ENCODE peak calls at places on chromosomes 5 and 9, in seven cellular contexts. B, K, G, Y, W, O and A are unnamed samples.

GRCh38 chr5:138975098-138975847 is 100.1 kb upstream of the LRRTM2 start:
- DNase-seq in B (peak; percentile 79), K (peak; percentile 73), G (peak; percentile 32), Y (peak; percentile 50), W (peak; percentile 75), O (peak; percentile 91), A (no peak)

GRCh38 chr5:62029303-62029702 is 276.7 kb upstream of the KIF2A start:
- DNase-seq in B (no peak), K (no peak), G (no peak), Y (no peak), W (no peak), O (no peak), A (no peak)

GRCh38 chr5:23457780-23458179 is 49.6 kb upstream of the PRDM9 start:
- DNase-seq in B (no peak), K (no peak), G (no peak), Y (no peak), W (no peak), O (no peak), A (no peak)

GRCh38 chr5:173495225-173495904 is 121.1 kb downstream of the BOD1 start:
- DNase-seq in B (no peak), K (no peak), G (no peak), Y (no peak), W (peak; percentile 40), O (peak; percentile 20), A (no peak)

GRCh38 chr5:44388504-44389409 is 463 bp downstream of the FGF10 start:
- DNase-seq in B (peak; percentile 77), K (no peak), G (no peak), Y (no peak), W (peak; percentile 47), O (peak; percentile 3), A (peak; percentile 89)

GRCh38 chr5:177116631-177117373 is 16.8 kb upstream of the NSD1 start:
- DNase-seq in B (peak; percentile 96), K (peak; percentile 95), G (peak; percentile 80), Y (peak; percentile 85), W (peak; percentile 81), O (peak; percentile 90), A (no peak)

GRCh38 chr5:124738751-124739559 is 7.5 kb downstream of the ZNF608 start:
- DNase-seq in B (no peak), K (no peak), G (no peak), Y (no peak), W (no peak), O (no peak), A (no peak)

GRCh38 chr5:157744055-157745011 is 821 bp downstream of the LSM11 start:
- DNase-seq in B (no peak), K (no peak), G (peak; percentile 23), Y (peak; percentile 29), W (no peak), O (no peak), A (no peak)

GRCh38 chr5:64900618-64901017 is 131.9 kb downstream of the CWC27 start:
- DNase-seq in B (no peak), K (no peak), G (no peak), Y (no peak), W (no peak), O (no peak), A (no peak)

GRCh38 chr5:7261049-7261448 is 134.9 kb upstream of the ADCY2 start:
- DNase-seq in B (no peak), K (no peak), G (no peak), Y (no peak), W (peak; percentile 9), O (peak; percentile 1), A (no peak)

GRCh38 chr5:119063579-119064379 is 7.1 kb upstream of the DMXL1 start:
- DNase-seq in B (no peak), K (no peak), G (no peak), Y (no peak), W (peak; percentile 44), O (no peak), A (no peak)

GRCh38 chr5:1462358-1462757 is 17.1 kb upstream of the SLC6A3 start:
- DNase-seq in B (peak; percentile 34), K (no peak), G (no peak), Y (peak; percentile 17), W (no peak), O (no peak), A (no peak)

GRCh38 chr9:107109324-107109723 is 173.8 kb upstream of the RAD23B start:
- DNase-seq in B (no peak), K (no peak), G (no peak), Y (no peak), W (no peak), O (no peak), A (no peak)

DNA sequence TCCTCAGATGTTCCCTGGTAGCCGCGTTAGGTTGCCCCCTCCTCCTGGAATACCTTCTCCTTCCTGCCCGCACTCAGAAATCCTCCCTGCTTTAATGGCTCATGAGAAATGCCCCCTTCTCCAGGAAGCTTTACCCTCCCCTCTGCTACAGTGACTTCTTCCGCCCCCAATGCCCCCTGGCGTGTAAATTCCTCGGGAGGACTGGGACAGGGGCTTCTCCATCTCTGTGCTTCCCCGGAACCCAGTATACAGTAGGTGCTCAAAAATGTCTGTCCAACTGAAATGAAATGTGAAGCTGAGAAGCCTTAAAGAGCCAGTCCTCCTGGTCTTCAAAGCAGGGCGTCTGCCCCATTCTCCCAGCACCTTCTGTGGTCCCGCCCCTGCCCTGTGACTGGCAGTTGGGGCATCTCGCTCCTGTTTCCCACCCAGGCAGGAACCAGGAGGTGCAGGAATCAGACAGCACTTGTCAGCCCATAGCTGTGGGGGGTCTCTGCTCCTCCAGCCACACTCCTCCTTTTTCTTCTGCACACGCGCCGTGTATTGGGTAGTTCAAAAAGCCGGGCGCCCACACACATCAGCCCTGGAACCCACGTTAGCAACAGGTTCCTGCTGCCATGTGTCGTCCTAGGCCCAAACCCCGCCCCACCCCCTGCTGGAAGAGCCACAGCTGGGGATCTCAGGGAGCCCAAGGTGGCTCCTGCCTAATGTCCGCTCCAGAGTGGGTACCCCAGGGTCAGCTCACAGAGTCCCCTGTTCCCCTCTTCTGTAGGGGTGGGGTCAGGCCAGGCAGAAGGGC is 16.0 kb downstream of the FIBCD1 start:
- DNase-seq in B (no peak), K (no peak), G (no peak), Y (no peak), W (no peak), O (no peak), A (no peak)
- H3K4me1 ChIP-seq in B (no peaks in the 10 kb centered on the region), K (no peaks in the 10 kb centered on the region), G (no peaks in the 10 kb centered on the region), Y (no peaks in the 10 kb centered on the region), W (peaks cover under 1% of the 10 kb centered on the region), O (peaks cover under 1% of the 10 kb centered on the region), A (no peaks in the 10 kb centered on the region)

DNA sequence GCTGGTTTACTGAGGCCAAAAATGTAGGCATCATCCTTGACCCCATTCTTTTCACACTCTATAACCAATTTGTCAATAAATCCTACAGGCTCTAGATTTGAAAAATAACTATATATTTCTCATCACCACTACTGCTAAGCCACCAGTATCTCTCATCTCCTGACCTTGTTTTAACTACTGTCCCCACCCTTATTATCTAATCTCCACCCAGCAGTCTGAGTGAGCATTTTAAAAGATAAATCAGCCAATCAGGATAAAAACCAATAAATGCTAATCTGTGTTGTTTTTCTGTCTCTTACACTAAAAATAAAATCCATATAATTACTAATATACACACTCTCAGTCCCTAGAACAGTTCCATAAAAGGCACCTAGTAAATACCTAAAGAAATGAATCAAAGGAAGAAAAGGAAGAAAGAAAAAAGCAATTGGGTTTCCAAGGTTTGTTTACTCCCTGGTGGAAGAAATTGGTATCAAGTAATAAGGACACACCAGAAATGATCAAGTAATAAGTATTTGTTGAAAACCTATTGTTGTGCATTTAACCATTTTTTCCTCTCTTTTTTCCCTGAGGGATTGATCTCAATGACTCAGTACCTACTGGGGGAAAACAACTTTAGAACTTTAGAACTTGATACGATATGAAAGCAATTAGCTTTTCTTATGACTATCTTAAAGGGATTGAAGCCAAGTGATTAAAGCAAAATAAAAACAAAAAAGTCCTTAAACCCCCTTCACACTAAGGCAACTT is 19.3 kb downstream of the MRPS27 start:
- DNase-seq in B (no peak), K (no peak), G (no peak), Y (no peak), W (no peak), O (no peak), A (no peak)
- TF ChIP-seq CTCF in B (no peak), K (no peak), G (no peak), Y (no peak), W (no peak), O (no peak), A (no peak)

GRCh38 chr9:93468763-93469456 is 15.5 kb upstream of the FAM120AOS start:
- DNase-seq in B (no peak), K (no peak), G (peak; percentile 48), Y (no peak), W (peak; percentile 66), O (no peak), A (no peak)
- H3K4me3 ChIP-seq in B (peak overlapping the region; percentile 3), K (no peak overlapping the region), G (peak overlapping the region; percentile 3), Y (peak overlapping the region; percentile 11), W (no peak overlapping the region), O (no peak overlapping the region), A (peak overlapping the region; percentile 3)

GRCh38 chr5:80154749-80155148 is 101.1 kb downstream of the SERINC5 start:
- DNase-seq in B (no peak), K (no peak), G (no peak), Y (no peak), W (no peak), O (no peak), A (no peak)
- H3K4me1 ChIP-seq in B (no peaks in the 10 kb centered on the region), K (peaks cover 15% of the 10 kb centered on the region), G (no peaks in the 10 kb centered on the region), Y (no peaks in the 10 kb centered on the region), W (no peaks in the 10 kb centered on the region), O (no peaks in the 10 kb centered on the region), A (no peaks in the 10 kb centered on the region)

DNA sequence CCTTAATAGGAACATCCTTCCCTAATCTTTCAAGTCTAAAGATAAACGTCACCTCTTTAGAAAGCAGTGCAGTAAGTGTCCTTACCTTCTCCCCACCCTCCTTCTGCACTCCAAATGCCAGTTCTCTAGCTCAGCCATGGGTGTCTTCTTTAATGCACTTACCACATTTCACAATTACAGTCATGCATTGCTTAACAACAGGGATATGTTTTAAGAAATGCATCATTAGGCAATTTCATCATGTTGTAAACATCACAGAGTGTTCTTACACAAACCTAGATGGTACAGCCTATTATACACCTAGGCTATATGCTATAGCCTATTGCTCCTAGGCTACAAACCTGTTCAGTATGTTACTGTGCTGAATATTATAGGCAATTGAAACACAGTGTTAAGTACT is 91.2 kb downstream of the RFX3 start:
- DNase-seq in B (no peak), K (no peak), G (no peak), Y (no peak), W (peak; percentile 93), O (no peak), A (no peak)
- TF ChIP-seq CTCF in B (no peak), K (no peak), G (no peak), Y (no peak), W (no peak), O (no peak), A (no peak)

GRCh38 chr5:179759961-179760541 is 27.4 kb downstream of the MAML1 start:
- DNase-seq in B (no peak), K (no peak), G (no peak), Y (no peak), W (no peak), O (no peak), A (no peak)
- H3K4me3 ChIP-seq in B (no peak overlapping the region), K (no peak overlapping the region), G (no peak overlapping the region), Y (no peak overlapping the region), W (no peak overlapping the region), O (no peak overlapping the region), A (no peak overlapping the region)

GRCh38 chr9:71766663-71767062 is 1.6 kb downstream of the CEMIP2 start:
- DNase-seq in B (no peak), K (no peak), G (no peak), Y (no peak), W (no peak), O (no peak), A (no peak)
- H3K4me1 ChIP-seq in B (peaks cover 57% of the 10 kb centered on the region), K (peaks cover 21% of the 10 kb centered on the region), G (peaks cover 12% of the 10 kb centered on the region), Y (peaks cover 59% of the 10 kb centered on the region), W (peaks cover 16% of the 10 kb centered on the region), O (peaks cover 24% of the 10 kb centered on the region), A (peaks cover 57% of the 10 kb centered on the region)